ENCODE peak calls at places on chromosomes 11 and 22, in seven cellular contexts. One of them, this sample, is unnamed.

GRCh38 chr11:1401656-1402221 is 12.0 kb downstream of the BRSK2 start:
- DNase-seq in activated effector memory CD4-positive, alpha-beta T cell treated with Interleukin-2 at 50 U/mL for 16 hours: no peak
- DNase-seq in kidney tubule cell: peak; percentile 45
- DNase-seq in foreskin fibroblast: peak; percentile 33
- DNase-seq in NCI-H2171 treated with DMSO at 0.1 percent for 48 hours: peak; percentile 1
- DNase-seq in HS-5: no peak
- DNase-seq in GM13976: peak; percentile 82
- DNase-seq in this sample: no peak

GRCh38 chr11:36312593-36312990 is 16.5 kb downstream of the PRR5L start:
- DNase-seq in kidney tubule cell: peak; percentile 64
- DNase-seq in GM13976: no peak
- DNase-seq in HS-5: no peak
- DNase-seq in foreskin fibroblast: peak; percentile 64
- DNase-seq in activated effector memory CD4-positive, alpha-beta T cell treated with Interleukin-2 at 50 U/mL for 16 hours: no peak
- DNase-seq in NCI-H2171 treated with DMSO at 0.1 percent for 48 hours: no peak
- DNase-seq in this sample: peak; percentile 62

GRCh38 chr11:62125881-62126280 is 2.1 kb downstream of the INCENP start:
- DNase-seq in kidney tubule cell: no peak
- DNase-seq in NCI-H2171 treated with DMSO at 0.1 percent for 48 hours: no peak
- DNase-seq in foreskin fibroblast: no peak
- DNase-seq in GM13976: no peak
- DNase-seq in HS-5: no peak
- DNase-seq in activated effector memory CD4-positive, alpha-beta T cell treated with Interleukin-2 at 50 U/mL for 16 hours: no peak
- DNase-seq in this sample: no peak

GRCh38 chr22:44926491-44927415 is 83.1 kb downstream of the PHF21B start:
- DNase-seq in kidney tubule cell: no peak
- DNase-seq in foreskin fibroblast: no peak
- DNase-seq in activated effector memory CD4-positive, alpha-beta T cell treated with Interleukin-2 at 50 U/mL for 16 hours: no peak
- DNase-seq in HS-5: no peak
- DNase-seq in NCI-H2171 treated with DMSO at 0.1 percent for 48 hours: no peak
- DNase-seq in GM13976: no peak
- DNase-seq in this sample: no peak

GRCh38 chr11:117199061-117199915 is at the start of gene TAGLN:
- DNase-seq in kidney tubule cell: peak; percentile 56
- DNase-seq in HS-5: no peak
- DNase-seq in activated effector memory CD4-positive, alpha-beta T cell treated with Interleukin-2 at 50 U/mL for 16 hours: no peak
- DNase-seq in GM13976: peak; percentile 31
- DNase-seq in NCI-H2171 treated with DMSO at 0.1 percent for 48 hours: no peak
- DNase-seq in foreskin fibroblast: peak; percentile 76
- DNase-seq in this sample: no peak

GRCh38 chr11:36452231-36452630 is 57.8 kb downstream of the TRAF6 start:
- DNase-seq in kidney tubule cell: no peak
- DNase-seq in GM13976: no peak
- DNase-seq in foreskin fibroblast: no peak
- DNase-seq in activated effector memory CD4-positive, alpha-beta T cell treated with Interleukin-2 at 50 U/mL for 16 hours: no peak
- DNase-seq in HS-5: no peak
- DNase-seq in NCI-H2171 treated with DMSO at 0.1 percent for 48 hours: no peak
- DNase-seq in this sample: no peak

GRCh38 chr11:10742460-10743208 is 8.4 kb upstream of the CTR9 start:
- DNase-seq in NCI-H2171 treated with DMSO at 0.1 percent for 48 hours: no peak
- DNase-seq in kidney tubule cell: peak; percentile 37
- DNase-seq in GM13976: no peak
- DNase-seq in activated effector memory CD4-positive, alpha-beta T cell treated with Interleukin-2 at 50 U/mL for 16 hours: no peak
- DNase-seq in HS-5: peak; percentile 47
- DNase-seq in foreskin fibroblast: peak; percentile 72
- DNase-seq in this sample: peak; percentile 62

GRCh38 chr22:22122348-22123117 is 122.1 kb upstream of the VPREB1 start:
- DNase-seq in activated effector memory CD4-positive, alpha-beta T cell treated with Interleukin-2 at 50 U/mL for 16 hours: no peak
- DNase-seq in NCI-H2171 treated with DMSO at 0.1 percent for 48 hours: no peak
- DNase-seq in foreskin fibroblast: no peak
- DNase-seq in kidney tubule cell: no peak
- DNase-seq in HS-5: no peak
- DNase-seq in GM13976: no peak
- DNase-seq in this sample: no peak

GRCh38 chr11:76445122-76446084 is 585 bp downstream of the EMSY start:
- DNase-seq in NCI-H2171 treated with DMSO at 0.1 percent for 48 hours: peak; percentile 55
- DNase-seq in foreskin fibroblast: peak; percentile 80
- DNase-seq in GM13976: peak; percentile 66
- DNase-seq in activated effector memory CD4-positive, alpha-beta T cell treated with Interleukin-2 at 50 U/mL for 16 hours: peak; percentile 18
- DNase-seq in kidney tubule cell: peak; percentile 91
- DNase-seq in HS-5: peak; percentile 46
- DNase-seq in this sample: peak; percentile 57

GRCh38 chr11:31109446-31109845 is 260.1 kb downstream of the DCDC1 start:
- DNase-seq in NCI-H2171 treated with DMSO at 0.1 percent for 48 hours: no peak
- DNase-seq in HS-5: no peak
- DNase-seq in kidney tubule cell: no peak
- DNase-seq in activated effector memory CD4-positive, alpha-beta T cell treated with Interleukin-2 at 50 U/mL for 16 hours: no peak
- DNase-seq in GM13976: no peak
- DNase-seq in foreskin fibroblast: no peak
- DNase-seq in this sample: no peak

GRCh38 chr11:112013501-112014164 is 11.6 kb upstream of the DLAT start:
- DNase-seq in NCI-H2171 treated with DMSO at 0.1 percent for 48 hours: no peak
- DNase-seq in kidney tubule cell: no peak
- DNase-seq in GM13976: no peak
- DNase-seq in foreskin fibroblast: no peak
- DNase-seq in HS-5: no peak
- DNase-seq in activated effector memory CD4-positive, alpha-beta T cell treated with Interleukin-2 at 50 U/mL for 16 hours: no peak
- DNase-seq in this sample: peak; percentile 41

GRCh38 chr11:58622344-58622743 is at the start of gene CNTF:
- DNase-seq in kidney tubule cell: peak; percentile 29
- DNase-seq in NCI-H2171 treated with DMSO at 0.1 percent for 48 hours: no peak
- DNase-seq in GM13976: no peak
- DNase-seq in activated effector memory CD4-positive, alpha-beta T cell treated with Interleukin-2 at 50 U/mL for 16 hours: no peak
- DNase-seq in foreskin fibroblast: no peak
- DNase-seq in HS-5: no peak
- DNase-seq in this sample: no peak

GRCh38 chr22:27226666-27227065 is 569.3 kb downstream of the MIAT start:
- DNase-seq in foreskin fibroblast: no peak
- DNase-seq in NCI-H2171 treated with DMSO at 0.1 percent for 48 hours: no peak
- DNase-seq in kidney tubule cell: no peak
- DNase-seq in activated effector memory CD4-positive, alpha-beta T cell treated with Interleukin-2 at 50 U/mL for 16 hours: no peak
- DNase-seq in HS-5: no peak
- DNase-seq in GM13976: no peak
- DNase-seq in this sample: no peak

GRCh38 chr11:26753738-26754504 is 32.1 kb upstream of the SLC5A12 start:
- DNase-seq in activated effector memory CD4-positive, alpha-beta T cell treated with Interleukin-2 at 50 U/mL for 16 hours: no peak
- DNase-seq in NCI-H2171 treated with DMSO at 0.1 percent for 48 hours: peak; percentile 84
- DNase-seq in kidney tubule cell: peak; percentile 61
- DNase-seq in HS-5: no peak
- DNase-seq in foreskin fibroblast: peak; percentile 58
- DNase-seq in GM13976: no peak
- DNase-seq in this sample: no peak

GRCh38 chr22:22431271-22432220 is 77.0 kb downstream of the ZNF280B start:
- DNase-seq in foreskin fibroblast: peak; percentile 29
- DNase-seq in NCI-H2171 treated with DMSO at 0.1 percent for 48 hours: peak; percentile 47
- DNase-seq in activated effector memory CD4-positive, alpha-beta T cell treated with Interleukin-2 at 50 U/mL for 16 hours: peak; percentile 12
- DNase-seq in HS-5: peak; percentile 8
- DNase-seq in GM13976: peak; percentile 80
- DNase-seq in kidney tubule cell: peak; percentile 56
- DNase-seq in this sample: no peak

GRCh38 chr11:94134651-94135512 is 6.2 kb downstream of the PANX1 start:
- DNase-seq in NCI-H2171 treated with DMSO at 0.1 percent for 48 hours: no peak
- DNase-seq in activated effector memory CD4-positive, alpha-beta T cell treated with Interleukin-2 at 50 U/mL for 16 hours: no peak
- DNase-seq in kidney tubule cell: peak; percentile 89
- DNase-seq in GM13976: peak; percentile 50
- DNase-seq in HS-5: peak; percentile 88
- DNase-seq in foreskin fibroblast: peak; percentile 90
- DNase-seq in this sample: no peak

GRCh38 chr22:25057013-25057881 is 104.7 kb downstream of the KIAA1671 start:
- DNase-seq in activated effector memory CD4-positive, alpha-beta T cell treated with Interleukin-2 at 50 U/mL for 16 hours: peak; percentile 63
- DNase-seq in HS-5: no peak
- DNase-seq in foreskin fibroblast: no peak
- DNase-seq in GM13976: peak; percentile 78
- DNase-seq in NCI-H2171 treated with DMSO at 0.1 percent for 48 hours: peak; percentile 75
- DNase-seq in kidney tubule cell: peak; percentile 64
- DNase-seq in this sample: no peak

GRCh38 chr11:20357150-20357549 is 6.4 kb upstream of the HTATIP2 start:
- DNase-seq in GM13976: no peak
- DNase-seq in NCI-H2171 treated with DMSO at 0.1 percent for 48 hours: no peak
- DNase-seq in activated effector memory CD4-positive, alpha-beta T cell treated with Interleukin-2 at 50 U/mL for 16 hours: no peak
- DNase-seq in foreskin fibroblast: no peak
- DNase-seq in HS-5: no peak
- DNase-seq in kidney tubule cell: no peak
- DNase-seq in this sample: no peak

GRCh38 chr11:78140392-78141077 is 1.1 kb upstream of the ALG8 start:
- DNase-seq in foreskin fibroblast: no peak
- DNase-seq in HS-5: no peak
- DNase-seq in kidney tubule cell: no peak
- DNase-seq in GM13976: no peak
- DNase-seq in activated effector memory CD4-positive, alpha-beta T cell treated with Interleukin-2 at 50 U/mL for 16 hours: no peak
- DNase-seq in NCI-H2171 treated with DMSO at 0.1 percent for 48 hours: no peak
- DNase-seq in this sample: no peak

GRCh38 chr11:120500414-120500936 is 11.1 kb upstream of the GRIK4 start:
- DNase-seq in HS-5: no peak
- DNase-seq in activated effector memory CD4-positive, alpha-beta T cell treated with Interleukin-2 at 50 U/mL for 16 hours: no peak
- DNase-seq in kidney tubule cell: no peak
- DNase-seq in foreskin fibroblast: no peak
- DNase-seq in GM13976: no peak
- DNase-seq in NCI-H2171 treated with DMSO at 0.1 percent for 48 hours: no peak
- DNase-seq in this sample: no peak

GRCh38 chr11:35152575-35152974 is 13.6 kb downstream of the CD44 start:
- DNase-seq in NCI-H2171 treated with DMSO at 0.1 percent for 48 hours: no peak
- DNase-seq in foreskin fibroblast: no peak
- DNase-seq in GM13976: no peak
- DNase-seq in activated effector memory CD4-positive, alpha-beta T cell treated with Interleukin-2 at 50 U/mL for 16 hours: no peak
- DNase-seq in kidney tubule cell: no peak
- DNase-seq in HS-5: no peak
- DNase-seq in this sample: no peak

GRCh38 chr11:71500601-71501021 is 26.5 kb upstream of the KRTAP5-7 start:
- DNase-seq in foreskin fibroblast: no peak
- DNase-seq in HS-5: no peak
- DNase-seq in NCI-H2171 treated with DMSO at 0.1 percent for 48 hours: no peak
- DNase-seq in activated effector memory CD4-positive, alpha-beta T cell treated with Interleukin-2 at 50 U/mL for 16 hours: no peak
- DNase-seq in kidney tubule cell: no peak
- DNase-seq in GM13976: no peak
- DNase-seq in this sample: no peak

This sample was measured in epithelial cell of prostate.